ENCODE peak calls at places on chromosomes 5 and 9, in seven cellular contexts. O is stimulated activated CD4-positive, alpha-beta T cell treated with anti-CD3 and anti-CD28 coated beads, Interleukin-2, amount 100 ng/mL, for 48 hours; B is RKO; Y is cardiac septum; H is hippocampal formation; G is fibroblast of pulmonary artery; Q is GM23248. T is an unnamed sample.

GRCh38 chr5:170571331-170571731 is 67.5 kb downstream of the KCNIP1 start:
- DNase-seq in O (no peak), B (no peak), Y (no peak), H (no peak), G (peak), Q (peak), T (no peak)

GRCh38 chr9:128120061-128120740 is 7.3 kb downstream of the PTGES2 start:
- DNase-seq in O (no peak), B (no peak), Y (peak), H (no peak), G (no peak), Q (no peak), T (no peak)

GRCh38 chr5:77748160-77748559 is 28.0 kb downstream of the TBCA start:
- DNase-seq in O (no peak), B (no peak), Y (no peak), H (no peak), G (no peak), Q (no peak), T (no peak)

GRCh38 chr5:128869970-128870747 is 95.1 kb upstream of the SLC27A6 start:
- DNase-seq in O (no peak), B (no peak), Y (no peak), H (no peak), G (no peak), Q (peak), T (no peak)

GRCh38 chr5:178113841-178114324 is 551 bp downstream of the N4BP3 start:
- DNase-seq in O (no peak), B (no peak), Y (no peak), H (no peak), G (no peak), Q (no peak), T (no peak)

GRCh38 chr9:116101516-116101915 is 52.1 kb upstream of the PAPPA start:
- DNase-seq in O (no peak), B (no peak), Y (no peak), H (no peak), G (peak), Q (peak), T (no peak)

GRCh38 chr5:94992325-94992724 is 292.6 kb downstream of the MCTP1 start:
- DNase-seq in O (no peak), B (no peak), Y (no peak), H (no peak), G (no peak), Q (no peak), T (no peak)

GRCh38 chr5:169762338-169763095 is 125.4 kb downstream of the DOCK2 start:
- DNase-seq in O (no peak), B (no peak), Y (no peak), H (no peak), G (peak), Q (peak), T (no peak)

GRCh38 chr9:105007143-105007542 is 79.2 kb upstream of the ABCA1 start:
- DNase-seq in O (no peak), B (peak), Y (no peak), H (no peak), G (peak), Q (peak), T (no peak)

GRCh38 chr5:167578977-167579700 is 712.3 kb upstream of the WWC1 start:
- DNase-seq in O (no peak), B (no peak), Y (no peak), H (no peak), G (peak), Q (peak), T (no peak)

GRCh38 chr9:105295986-105296385 is 51.5 kb downstream of the SLC44A1 start:
- DNase-seq in O (no peak), B (no peak), Y (no peak), H (no peak), G (peak), Q (peak), T (no peak)

GRCh38 chr5:30103056-30104020 is 1090.1 kb upstream of the CDH6 start:
- DNase-seq in O (no peak), B (peak), Y (no peak), H (no peak), G (peak), Q (no peak), T (no peak)

GRCh38 chr9:69671904-69672827 is at the start of gene APBA1:
- DNase-seq in O (peak), B (no peak), Y (no peak), H (peak), G (peak), Q (peak), T (peak)

GRCh38 chr5:93578813-93579560 is 2.0 kb downstream of the NR2F1-AS1 start:
- DNase-seq in O (no peak), B (no peak), Y (no peak), H (peak), G (peak), Q (no peak), T (no peak)

GRCh38 chr9:93864840-93865239 is 90.3 kb downstream of the BARX1 start:
- DNase-seq in O (no peak), B (no peak), Y (no peak), H (no peak), G (no peak), Q (no peak), T (no peak)

GRCh38 chr5:89047591-89047990 is 164.6 kb upstream of the MEF2C start:
- DNase-seq in O (no peak), B (no peak), Y (no peak), H (no peak), G (no peak), Q (peak), T (no peak)

GRCh38 chr5:7851617-7852289 is 820 bp upstream of the CFAP90 start:
- DNase-seq in O (no peak), B (no peak), Y (no peak), H (no peak), G (no peak), Q (no peak), T (no peak)

GRCh38 chr5:94480511-94480910 is 137.9 kb downstream of the KIAA0825 start:
- DNase-seq in O (no peak), B (no peak), Y (no peak), H (no peak), G (no peak), Q (peak), T (no peak)

GRCh38 chr9:93520523-93520922 is 55.9 kb upstream of the PHF2 start:
- DNase-seq in O (no peak), B (peak), Y (no peak), H (no peak), G (no peak), Q (no peak), T (no peak)

GRCh38 chr9:122806661-122807060 is 6.7 kb downstream of the OR1K1 start:
- DNase-seq in O (no peak), B (peak), Y (peak), H (no peak), G (no peak), Q (no peak), T (no peak)

GRCh38 chr5:133611357-133612020 is 852 bp downstream of the FSTL4 start:
- DNase-seq in O (no peak), B (no peak), Y (no peak), H (no peak), G (no peak), Q (no peak), T (no peak)

GRCh38 chr9:121700831-121701419 is 49.5 kb downstream of the DAB2IP start:
- DNase-seq in O (no peak), B (no peak), Y (no peak), H (no peak), G (no peak), Q (no peak), T (no peak)

GRCh38 chr9:98571643-98572042 is 137.1 kb downstream of the GABBR2 start:
- DNase-seq in O (no peak), B (no peak), Y (no peak), H (no peak), G (no peak), Q (no peak), T (no peak)

GRCh38 chr9:88258012-88258411 is 119.7 kb upstream of the SPATA31C2 start:
- DNase-seq in O (no peak), B (no peak), Y (peak), H (peak), G (peak), Q (peak), T (no peak)

GRCh38 chr5:135107101-135107500 is 73.1 kb upstream of the PITX1 start:
- DNase-seq in O (no peak), B (no peak), Y (peak), H (no peak), G (no peak), Q (no peak), T (no peak)

GRCh38 chr5:36502608-36503007 is 103.8 kb upstream of the SLC1A3 start:
- DNase-seq in O (no peak), B (no peak), Y (no peak), H (no peak), G (peak), Q (peak), T (no peak)

GRCh38 chr5:674630-675011 is 18.5 kb downstream of the TPPP start:
- DNase-seq in O (no peak), B (no peak), Y (no peak), H (no peak), G (no peak), Q (peak), T (no peak)

GRCh38 chr9:108672475-108673065 is 183.2 kb downstream of the ACTL7B start:
- DNase-seq in O (no peak), B (no peak), Y (no peak), H (no peak), G (no peak), Q (peak), T (no peak)

GRCh38 chr9:124000784-124001444 is 10.7 kb upstream of the LHX2 start:
- DNase-seq in O (no peak), B (no peak), Y (no peak), H (no peak), G (no peak), Q (no peak), T (no peak)

GRCh38 chr5:3216386-3216785 is 379.2 kb upstream of the IRX1 start:
- DNase-seq in O (no peak), B (no peak), Y (no peak), H (no peak), G (no peak), Q (no peak), T (no peak)

GRCh38 chr9:9670454-9670853 is 942.3 kb downstream of the PTPRD start:
- DNase-seq in O (no peak), B (no peak), Y (no peak), H (no peak), G (no peak), Q (no peak), T (no peak)

GRCh38 chr5:115377468-115378217 is 81.2 kb upstream of the CCDC112 start:
- DNase-seq in O (no peak), B (peak), Y (no peak), H (peak), G (peak), Q (peak), T (no peak)

GRCh38 chr9:113511856-113512761 is 48.6 kb downstream of the RGS3 start:
- DNase-seq in O (peak), B (no peak), Y (no peak), H (no peak), G (peak), Q (peak), T (no peak)